ENCODE peak calls at places on chromosomes 16 and 17, in nine cellular contexts. One of them, this sample, is unnamed.

GRCh38 chr17:8465381-8466158 is 29.9 kb downstream of the NDEL1 start:
- DNase-seq in HCT116: no peak
- DNase-seq in OCI-LY7: no peak
- DNase-seq in astrocyte of the spinal cord: no peak
- DNase-seq in GM10248: no peak
- DNase-seq in RWPE1: peak
- DNase-seq in AG10803: peak
- DNase-seq in tibial nerve: no peak
- DNase-seq in prostate gland: no peak
- DNase-seq in this sample: no peak

GRCh38 chr17:50264263-50265113 is 9.8 kb upstream of the TMEM92 start:
- DNase-seq in HCT116: no peak
- DNase-seq in OCI-LY7: no peak
- DNase-seq in astrocyte of the spinal cord: peak
- DNase-seq in GM10248: peak
- DNase-seq in RWPE1: no peak
- DNase-seq in AG10803: peak
- DNase-seq in tibial nerve: no peak
- DNase-seq in prostate gland: no peak
- DNase-seq in this sample: no peak

GRCh38 chr17:76506408-76507328 is 5.4 kb upstream of the RHBDF2 start:
- DNase-seq in HCT116: peak
- DNase-seq in OCI-LY7: peak
- DNase-seq in astrocyte of the spinal cord: peak
- DNase-seq in GM10248: peak
- DNase-seq in RWPE1: peak
- DNase-seq in AG10803: peak
- DNase-seq in tibial nerve: peak
- DNase-seq in prostate gland: peak
- DNase-seq in this sample: peak

GRCh38 chr16:67942510-67943255 is 1.2 kb downstream of the LCAT start:
- DNase-seq in HCT116: no peak
- DNase-seq in OCI-LY7: no peak
- DNase-seq in astrocyte of the spinal cord: no peak
- DNase-seq in GM10248: no peak
- DNase-seq in RWPE1: no peak
- DNase-seq in AG10803: no peak
- DNase-seq in tibial nerve: no peak
- DNase-seq in prostate gland: no peak
- DNase-seq in this sample: peak

GRCh38 chr16:64065523-64065922 is 1056.3 kb downstream of the CDH11 start:
- DNase-seq in HCT116: no peak
- DNase-seq in OCI-LY7: no peak
- DNase-seq in astrocyte of the spinal cord: no peak
- DNase-seq in GM10248: no peak
- DNase-seq in RWPE1: no peak
- DNase-seq in AG10803: no peak
- DNase-seq in tibial nerve: no peak
- DNase-seq in prostate gland: no peak
- DNase-seq in this sample: no peak

GRCh38 chr16:23509763-23510153 is 536 bp downstream of the GGA2 start:
- DNase-seq in HCT116: no peak
- DNase-seq in OCI-LY7: peak
- DNase-seq in astrocyte of the spinal cord: peak
- DNase-seq in GM10248: no peak
- DNase-seq in RWPE1: peak
- DNase-seq in AG10803: peak
- DNase-seq in tibial nerve: no peak
- DNase-seq in prostate gland: no peak
- DNase-seq in this sample: peak

GRCh38 chr16:65825191-65825856 is 541.2 kb upstream of the CDH5 start:
- DNase-seq in HCT116: no peak
- DNase-seq in OCI-LY7: no peak
- DNase-seq in astrocyte of the spinal cord: no peak
- DNase-seq in GM10248: no peak
- DNase-seq in RWPE1: no peak
- DNase-seq in AG10803: no peak
- DNase-seq in tibial nerve: no peak
- DNase-seq in prostate gland: no peak
- DNase-seq in this sample: no peak

GRCh38 chr16:57003439-57004386 is 14.4 kb downstream of the NLRC5 start:
- DNase-seq in HCT116: no peak
- DNase-seq in OCI-LY7: peak
- DNase-seq in astrocyte of the spinal cord: no peak
- DNase-seq in GM10248: no peak
- DNase-seq in RWPE1: no peak
- DNase-seq in AG10803: no peak
- DNase-seq in tibial nerve: no peak
- DNase-seq in prostate gland: no peak
- DNase-seq in this sample: no peak

GRCh38 chr16:12629271-12629670 is 174.4 kb downstream of the CPPED1 start:
- DNase-seq in HCT116: no peak
- DNase-seq in OCI-LY7: no peak
- DNase-seq in astrocyte of the spinal cord: no peak
- DNase-seq in GM10248: no peak
- DNase-seq in RWPE1: no peak
- DNase-seq in AG10803: no peak
- DNase-seq in tibial nerve: no peak
- DNase-seq in prostate gland: no peak
- DNase-seq in this sample: no peak

GRCh38 chr17:39867891-39868553 is at the start of gene ZPBP2:
- DNase-seq in HCT116: no peak
- DNase-seq in OCI-LY7: no peak
- DNase-seq in astrocyte of the spinal cord: no peak
- DNase-seq in GM10248: peak
- DNase-seq in RWPE1: no peak
- DNase-seq in AG10803: no peak
- DNase-seq in tibial nerve: no peak
- DNase-seq in prostate gland: no peak
- DNase-seq in this sample: no peak

GRCh38 chr17:13557077-13557476 is 44.7 kb downstream of the HS3ST3A1 start:
- DNase-seq in HCT116: no peak
- DNase-seq in OCI-LY7: no peak
- DNase-seq in astrocyte of the spinal cord: peak
- DNase-seq in GM10248: no peak
- DNase-seq in RWPE1: no peak
- DNase-seq in AG10803: peak
- DNase-seq in tibial nerve: no peak
- DNase-seq in prostate gland: no peak
- DNase-seq in this sample: no peak

GRCh38 chr17:42842286-42842685 is 2.1 kb upstream of the AOC2 start:
- DNase-seq in HCT116: no peak
- DNase-seq in OCI-LY7: no peak
- DNase-seq in astrocyte of the spinal cord: no peak
- DNase-seq in GM10248: no peak
- DNase-seq in RWPE1: no peak
- DNase-seq in AG10803: no peak
- DNase-seq in tibial nerve: no peak
- DNase-seq in prostate gland: no peak
- DNase-seq in this sample: no peak

GRCh38 chr16:4017807-4018206 is 98.4 kb downstream of the ADCY9 start:
- DNase-seq in HCT116: no peak
- DNase-seq in OCI-LY7: no peak
- DNase-seq in astrocyte of the spinal cord: no peak
- DNase-seq in GM10248: no peak
- DNase-seq in RWPE1: no peak
- DNase-seq in AG10803: no peak
- DNase-seq in tibial nerve: no peak
- DNase-seq in prostate gland: no peak
- DNase-seq in this sample: no peak
- TF ChIP-seq CTCF in HCT116: no peak
- TF ChIP-seq CTCF in OCI-LY7: no peak
- TF ChIP-seq CTCF in astrocyte of the spinal cord: no peak
- TF ChIP-seq CTCF in GM10248: no peak
- TF ChIP-seq CTCF in RWPE1: no peak
- TF ChIP-seq CTCF in AG10803: no peak
- TF ChIP-seq CTCF in tibial nerve: no peak
- TF ChIP-seq CTCF in prostate gland: no peak
- TF ChIP-seq CTCF in this sample: no peak

DNA sequence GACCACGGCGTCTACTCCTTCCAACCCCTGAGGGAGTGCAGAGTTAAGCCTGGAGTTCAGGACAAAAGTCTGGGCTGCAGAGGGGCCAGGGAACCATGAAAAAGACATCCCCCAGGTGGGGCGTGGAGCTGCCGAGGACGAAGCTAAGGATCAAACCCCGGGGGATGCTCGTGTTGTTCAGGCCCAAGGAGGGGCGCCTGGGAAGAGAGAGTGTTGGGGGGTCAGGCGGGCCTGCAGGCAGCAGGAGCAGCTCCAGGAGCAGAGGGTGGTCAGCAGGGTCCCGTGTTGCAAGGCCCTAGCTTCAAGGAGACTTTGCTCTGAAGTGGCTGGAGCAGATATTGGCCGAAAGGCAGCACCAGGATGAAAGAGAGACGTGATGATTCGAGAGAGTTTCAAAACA is 26.7 kb downstream of the NECAB2 start:
- DNase-seq in HCT116: no peak
- DNase-seq in OCI-LY7: no peak
- DNase-seq in astrocyte of the spinal cord: no peak
- DNase-seq in GM10248: no peak
- DNase-seq in RWPE1: no peak
- DNase-seq in AG10803: no peak
- DNase-seq in tibial nerve: no peak
- DNase-seq in prostate gland: no peak
- DNase-seq in this sample: no peak
- TF ChIP-seq CTCF in HCT116: no peak
- TF ChIP-seq CTCF in OCI-LY7: no peak
- TF ChIP-seq CTCF in astrocyte of the spinal cord: no peak
- TF ChIP-seq CTCF in GM10248: no peak
- TF ChIP-seq CTCF in RWPE1: no peak
- TF ChIP-seq CTCF in AG10803: no peak
- TF ChIP-seq CTCF in tibial nerve: no peak
- TF ChIP-seq CTCF in prostate gland: no peak
- TF ChIP-seq CTCF in this sample: no peak

GRCh38 chr17:17994770-17995169 is 22.1 kb downstream of the DRC3 start:
- DNase-seq in HCT116: no peak
- DNase-seq in OCI-LY7: no peak
- DNase-seq in astrocyte of the spinal cord: no peak
- DNase-seq in GM10248: no peak
- DNase-seq in RWPE1: no peak
- DNase-seq in AG10803: no peak
- DNase-seq in tibial nerve: no peak
- DNase-seq in prostate gland: no peak
- DNase-seq in this sample: no peak

GRCh38 chr17:17993852-17994251 is 21.2 kb downstream of the DRC3 start:
- DNase-seq in HCT116: no peak
- DNase-seq in OCI-LY7: no peak
- DNase-seq in astrocyte of the spinal cord: no peak
- DNase-seq in GM10248: no peak
- DNase-seq in RWPE1: no peak
- DNase-seq in AG10803: no peak
- DNase-seq in tibial nerve: no peak
- DNase-seq in prostate gland: no peak
- DNase-seq in this sample: no peak

GRCh38 chr17:17993366-17993765 is 20.7 kb downstream of the DRC3 start:
- DNase-seq in HCT116: no peak
- DNase-seq in OCI-LY7: no peak
- DNase-seq in astrocyte of the spinal cord: no peak
- DNase-seq in GM10248: no peak
- DNase-seq in RWPE1: no peak
- DNase-seq in AG10803: no peak
- DNase-seq in tibial nerve: no peak
- DNase-seq in prostate gland: no peak
- DNase-seq in this sample: no peak

GRCh38 chr17:17990282-17990681 is 17.6 kb downstream of the DRC3 start:
- DNase-seq in HCT116: no peak
- DNase-seq in OCI-LY7: no peak
- DNase-seq in astrocyte of the spinal cord: no peak
- DNase-seq in GM10248: no peak
- DNase-seq in RWPE1: no peak
- DNase-seq in AG10803: no peak
- DNase-seq in tibial nerve: no peak
- DNase-seq in prostate gland: no peak
- DNase-seq in this sample: no peak

DNA sequence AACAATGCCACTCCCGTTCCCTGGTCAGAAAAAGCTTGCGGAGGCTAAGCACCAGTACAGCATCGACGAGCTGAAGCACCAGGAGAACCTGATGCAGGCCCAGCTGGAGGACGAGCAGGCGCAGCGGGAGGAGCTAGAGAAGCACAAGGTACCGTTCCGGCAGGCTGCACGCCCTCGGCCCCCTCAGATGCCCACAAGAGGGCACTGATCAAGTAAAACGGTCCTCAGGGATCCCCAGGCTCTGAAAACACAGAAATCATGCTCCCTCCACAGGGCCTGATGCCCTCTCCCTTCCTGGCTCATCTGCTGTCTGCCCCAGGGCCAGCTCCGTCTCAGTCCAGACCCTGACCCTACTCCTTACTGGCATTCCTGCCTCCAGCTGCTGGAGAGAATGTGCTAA is 21.6 kb downstream of the DRC3 start:
- DNase-seq in HCT116: peak
- DNase-seq in OCI-LY7: peak
- DNase-seq in astrocyte of the spinal cord: peak
- DNase-seq in GM10248: no peak
- DNase-seq in RWPE1: no peak
- DNase-seq in AG10803: no peak
- DNase-seq in tibial nerve: no peak
- DNase-seq in prostate gland: no peak
- DNase-seq in this sample: no peak
- TF ChIP-seq CTCF in HCT116: peak
- TF ChIP-seq CTCF in OCI-LY7: peak
- TF ChIP-seq CTCF in astrocyte of the spinal cord: peak
- TF ChIP-seq CTCF in GM10248: no peak
- TF ChIP-seq CTCF in RWPE1: no peak
- TF ChIP-seq CTCF in AG10803: peak
- TF ChIP-seq CTCF in tibial nerve: peak
- TF ChIP-seq CTCF in prostate gland: no peak
- TF ChIP-seq CTCF in this sample: peak

GRCh38 chr16:10937068-10937859 is 5.0 kb downstream of the DEXI start:
- DNase-seq in HCT116: no peak
- DNase-seq in OCI-LY7: no peak
- DNase-seq in astrocyte of the spinal cord: no peak
- DNase-seq in GM10248: no peak
- DNase-seq in RWPE1: no peak
- DNase-seq in AG10803: no peak
- DNase-seq in tibial nerve: no peak
- DNase-seq in prostate gland: peak
- DNase-seq in this sample: peak

GRCh38 chr16:10938321-10938720 is 3.9 kb downstream of the DEXI start:
- DNase-seq in HCT116: no peak
- DNase-seq in OCI-LY7: no peak
- DNase-seq in astrocyte of the spinal cord: no peak
- DNase-seq in GM10248: no peak
- DNase-seq in RWPE1: no peak
- DNase-seq in AG10803: no peak
- DNase-seq in tibial nerve: no peak
- DNase-seq in prostate gland: no peak
- DNase-seq in this sample: no peak

GRCh38 chr16:10934325-10935107 is 7.8 kb downstream of the DEXI start:
- DNase-seq in HCT116: no peak
- DNase-seq in OCI-LY7: no peak
- DNase-seq in astrocyte of the spinal cord: no peak
- DNase-seq in GM10248: no peak
- DNase-seq in RWPE1: no peak
- DNase-seq in AG10803: no peak
- DNase-seq in tibial nerve: no peak
- DNase-seq in prostate gland: no peak
- DNase-seq in this sample: no peak

GRCh38 chr16:10935491-10935890 is 6.8 kb downstream of the DEXI start:
- DNase-seq in HCT116: no peak
- DNase-seq in OCI-LY7: no peak
- DNase-seq in astrocyte of the spinal cord: no peak
- DNase-seq in GM10248: no peak
- DNase-seq in RWPE1: no peak
- DNase-seq in AG10803: no peak
- DNase-seq in tibial nerve: no peak
- DNase-seq in prostate gland: no peak
- DNase-seq in this sample: no peak

GRCh38 chr16:10936585-10936984 is 5.7 kb downstream of the DEXI start:
- DNase-seq in HCT116: no peak
- DNase-seq in OCI-LY7: no peak
- DNase-seq in astrocyte of the spinal cord: no peak
- DNase-seq in GM10248: no peak
- DNase-seq in RWPE1: no peak
- DNase-seq in AG10803: no peak
- DNase-seq in tibial nerve: no peak
- DNase-seq in prostate gland: no peak
- DNase-seq in this sample: no peak
- TF ChIP-seq CTCF in HCT116: no peak
- TF ChIP-seq CTCF in OCI-LY7: no peak
- TF ChIP-seq CTCF in astrocyte of the spinal cord: no peak
- TF ChIP-seq CTCF in GM10248: no peak
- TF ChIP-seq CTCF in RWPE1: no peak
- TF ChIP-seq CTCF in AG10803: no peak
- TF ChIP-seq CTCF in tibial nerve: no peak
- TF ChIP-seq CTCF in prostate gland: no peak
- TF ChIP-seq CTCF in this sample: no peak

This sample was measured in psoas muscle.